ENCODE peak calls at places on chromosomes 16 and 17, in six cellular contexts. J is Calu3; M is upper lobe of right lung; E is sigmoid colon; F is CD4-positive, alpha-beta T cell; P is cardiac muscle cell. G is an unnamed sample.

GRCh38 chr17:15915996-15916395 is 28.9 kb upstream of the ADORA2B start:
- DNase-seq in M (no peak), F (no peak), E (no peak), P (no peak), J (no peak), G (no peak)

GRCh38 chr17:28180449-28180848 is 138.0 kb downstream of the NLK start:
- DNase-seq in E (no peak), F (no peak), P (no peak), M (no peak), J (no peak), G (no peak)

GRCh38 chr17:9241774-9242496 is 220.6 kb downstream of the NTN1 start:
- DNase-seq in P (no peak), J (no peak), E (no peak), F (no peak), M (no peak), G (no peak)

GRCh38 chr16:10539793-10540192 is 40.6 kb downstream of the EMP2 start:
- DNase-seq in P (no peak), J (no peak), M (no peak), F (no peak), E (no peak), G (no peak)

GRCh38 chr17:31048780-31049179 is 46.0 kb upstream of the NF1 start:
- DNase-seq in P (no peak), F (no peak), E (no peak), J (no peak), M (no peak), G (no peak)

GRCh38 chr16:3283525-3284447 is 495 bp downstream of the ZNF263 start:
- DNase-seq in J (no peak), P (no peak), E (peak; percentile 71), F (no peak), M (no peak), G (no peak)

GRCh38 chr16:29760567-29761279 is 14.9 kb upstream of the C16orf54 start:
- DNase-seq in M (no peak), P (no peak), J (no peak), F (no peak), E (no peak), G (no peak)

GRCh38 chr17:32861979-32862378 is 14.9 kb downstream of the MYO1D start:
- DNase-seq in J (no peak), E (no peak), P (no peak), F (no peak), M (no peak), G (no peak)

GRCh38 chr16:87926246-87927194 is 9.8 kb downstream of the CA5A start:
- DNase-seq in P (no peak), F (no peak), J (no peak), E (no peak), M (peak; percentile 81), G (no peak)

GRCh38 chr16:69741951-69742904 is 12.5 kb downstream of the NOB1 start:
- DNase-seq in J (peak; percentile 85), F (no peak), E (peak; percentile 88), P (peak; percentile 5), M (peak; percentile 83), G (no peak)

GRCh38 chr17:62109924-62110323 is 44.8 kb upstream of the MED13 start:
- DNase-seq in M (no peak), J (no peak), E (no peak), P (no peak), F (no peak), G (no peak)

GRCh38 chr17:62111562-62112180 is 46.6 kb upstream of the MED13 start:
- DNase-seq in E (no peak), M (no peak), J (no peak), P (no peak), F (no peak), G (no peak)

GRCh38 chr17:62110923-62111484 is 45.9 kb upstream of the MED13 start:
- DNase-seq in P (no peak), J (no peak), M (no peak), E (no peak), F (no peak), G (no peak)

GRCh38 chr17:62105861-62106260 is 40.8 kb upstream of the MED13 start:
- DNase-seq in E (no peak), P (no peak), F (no peak), M (no peak), J (no peak), G (no peak)

DNA sequence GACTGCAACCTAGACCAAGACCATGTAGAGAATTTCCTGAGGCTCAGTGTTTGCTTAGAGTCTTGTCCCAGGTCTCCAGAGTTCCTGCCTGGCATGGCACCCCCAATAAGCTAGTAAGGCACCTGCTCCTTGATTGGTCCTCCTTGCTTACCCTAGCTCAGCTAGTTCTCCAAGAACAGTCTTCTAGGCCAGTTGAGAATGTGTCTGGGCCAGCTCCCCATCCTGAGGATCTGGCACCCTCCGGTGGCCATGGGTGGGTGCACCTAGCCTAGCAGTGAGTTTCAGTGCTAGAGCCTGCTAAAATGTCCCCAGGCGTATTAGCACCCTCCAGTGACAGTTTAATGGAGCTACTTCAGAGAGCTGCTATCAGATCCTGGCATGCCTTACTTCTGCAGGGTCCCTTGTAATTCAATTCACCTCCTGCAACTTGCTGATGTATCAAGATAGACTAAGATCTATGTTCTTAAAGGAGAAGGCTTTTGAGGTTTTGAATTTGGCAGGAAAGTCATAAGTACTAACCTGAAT is 44.4 kb upstream of the MED13 start:
- DNase-seq in P (peak; percentile 68), J (peak; percentile 81), M (peak; percentile 83), F (peak; percentile 14), E (no peak), G (peak; percentile 23)
- TF ChIP-seq CTCF in P (peak; percentile 62), J (peak; percentile 67), M (peak; percentile 57), F (no peak), E (peak; percentile 22), G (peak; percentile 72)

GRCh38 chr17:18999911-19000310 is 4.7 kb downstream of the FAM83G start:
- DNase-seq in P (no peak), E (no peak), J (no peak), M (no peak), F (no peak), G (no peak)

GRCh38 chr17:18999394-18999793 is 5.2 kb downstream of the FAM83G start:
- DNase-seq in J (no peak), M (no peak), P (no peak), E (no peak), F (no peak), G (no peak)

GRCh38 chr17:19002191-19002590 is 2.4 kb downstream of the FAM83G start:
- DNase-seq in J (no peak), F (no peak), E (no peak), P (no peak), M (no peak), G (no peak)

GRCh38 chr17:19002805-19003542 is 1.6 kb downstream of the FAM83G start:
- DNase-seq in P (no peak), J (no peak), M (no peak), F (no peak), E (no peak), G (no peak)

GRCh38 chr17:19000531-19001011 is 4.0 kb downstream of the FAM83G start:
- DNase-seq in J (no peak), F (no peak), E (no peak), M (no peak), P (no peak), G (no peak)
- TF ChIP-seq CTCF in J (no peak), F (no peak), E (no peak), M (no peak), P (no peak), G (no peak)

GRCh38 chr17:74543406-74543805 is 2.5 kb downstream of the CD300C start:
- DNase-seq in E (peak; percentile 44), F (no peak), P (no peak), J (no peak), M (no peak), G (no peak)
- TF ChIP-seq CTCF in E (no peak), F (no peak), P (no peak), J (no peak), M (no peak), G (no peak)

GRCh38 chr16:68237243-68238028 is 1.5 kb upstream of the ESRP2 start:
- DNase-seq in P (peak; percentile 99), M (peak; percentile 99), F (peak; percentile 82), E (peak; percentile 99), J (peak; percentile 99), G (no peak)
- TF ChIP-seq CTCF in P (no peak), M (no peak), F (no peak), E (no peak), J (no peak), G (no peak)

GRCh38 chr16:81450783-81451491 is 6.3 kb downstream of the CMIP start:
- DNase-seq in E (no peak), J (no peak), M (no peak), P (no peak), F (no peak), G (no peak)
- TF ChIP-seq CTCF in E (no peak), J (no peak), M (no peak), P (no peak), F (no peak), G (no peak)

GRCh38 chr16:67013823-67014640 is 14.9 kb upstream of the CBFB start:
- DNase-seq in J (peak; percentile 72), M (peak; percentile 85), P (peak; percentile 78), F (peak; percentile 44), E (peak; percentile 87), G (no peak)
- TF ChIP-seq CTCF in J (peak; percentile 21), M (peak; percentile 39), P (no peak), F (no peak), E (peak; percentile 6), G (no peak)

DNA sequence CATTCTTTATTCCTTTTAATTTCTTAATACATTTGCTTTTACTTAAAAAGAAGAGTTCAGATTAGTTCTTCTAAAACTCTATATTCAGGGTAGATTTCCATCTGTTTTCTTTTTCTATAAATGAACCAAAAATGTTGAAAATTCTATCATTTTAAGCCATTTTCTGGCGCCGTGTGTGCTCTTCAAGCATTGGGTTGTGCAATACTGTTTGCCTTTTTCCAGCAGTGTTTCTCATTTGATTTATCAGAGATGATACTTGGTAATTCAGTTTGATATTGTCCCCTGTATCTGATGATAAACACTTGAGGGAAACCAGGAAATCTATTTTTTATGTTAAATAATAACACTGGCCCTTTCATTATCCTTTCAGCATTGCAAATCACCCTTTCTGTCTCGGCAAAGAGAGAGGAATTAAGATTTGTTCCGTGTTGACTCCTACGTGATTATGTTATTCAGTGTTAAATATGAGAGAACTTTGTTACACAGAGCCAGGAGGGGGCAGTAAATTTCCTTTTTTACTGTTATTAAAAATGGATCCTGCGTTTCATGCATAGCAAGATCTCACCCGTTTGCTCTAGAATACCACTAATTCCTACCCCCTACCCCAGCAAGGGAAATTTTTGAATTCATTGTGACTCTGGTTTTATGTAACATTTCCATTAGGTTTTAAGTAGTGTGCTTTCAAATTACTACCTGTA is 606.9 kb upstream of the RBFOX1 start:
- DNase-seq in J (no peak), E (no peak), M (no peak), F (no peak), P (peak; percentile 13), G (peak; percentile 48)
- TF ChIP-seq CTCF in J (no peak), E (no peak), M (no peak), F (no peak), P (no peak), G (peak; percentile 57)

G was measured in D721Med.